ENCODE peak calls at places on chromosomes 11 and 22, in nine cellular contexts. One of them, this sample, is unnamed.

GRCh38 chr22:37326726-37327125 is 44.4 kb downstream of the CYTH4 start:
- DNase-seq in adrenal gland: no peak
- DNase-seq in HCT116: no peak
- DNase-seq in sigmoid colon: no peak
- DNase-seq in heart left ventricle: no peak
- DNase-seq in IMR-90: no peak
- DNase-seq in A549: no peak
- DNase-seq in right lobe of liver: peak
- DNase-seq in breast epithelium: no peak
- DNase-seq in this sample: peak

GRCh38 chr11:17351510-17352176 is at the start of gene NCR3LG1:
- DNase-seq in adrenal gland: peak
- DNase-seq in HCT116: no peak
- DNase-seq in sigmoid colon: peak
- DNase-seq in heart left ventricle: peak
- DNase-seq in IMR-90: peak
- DNase-seq in A549: peak
- DNase-seq in right lobe of liver: peak
- DNase-seq in breast epithelium: peak
- DNase-seq in this sample: peak

GRCh38 chr11:16986434-16987204 is 27.6 kb downstream of the PLEKHA7 start:
- DNase-seq in adrenal gland: no peak
- DNase-seq in HCT116: no peak
- DNase-seq in sigmoid colon: no peak
- DNase-seq in heart left ventricle: no peak
- DNase-seq in IMR-90: no peak
- DNase-seq in A549: no peak
- DNase-seq in right lobe of liver: peak
- DNase-seq in breast epithelium: peak
- DNase-seq in this sample: peak

GRCh38 chr11:31922450-31922849 is 111.3 kb upstream of the PAX6 start:
- DNase-seq in adrenal gland: no peak
- DNase-seq in HCT116: no peak
- DNase-seq in sigmoid colon: no peak
- DNase-seq in heart left ventricle: no peak
- DNase-seq in IMR-90: no peak
- DNase-seq in A549: no peak
- DNase-seq in right lobe of liver: no peak
- DNase-seq in breast epithelium: no peak
- DNase-seq in this sample: no peak

GRCh38 chr22:46085831-46086576 is 64.3 kb upstream of the PPARA start:
- DNase-seq in adrenal gland: no peak
- DNase-seq in HCT116: peak
- DNase-seq in sigmoid colon: peak
- DNase-seq in heart left ventricle: peak
- DNase-seq in IMR-90: no peak
- DNase-seq in A549: peak
- DNase-seq in right lobe of liver: peak
- DNase-seq in breast epithelium: peak
- DNase-seq in this sample: peak

GRCh38 chr11:45079943-45080719 is 66.3 kb upstream of the PRDM11 start:
- DNase-seq in adrenal gland: no peak
- DNase-seq in HCT116: no peak
- DNase-seq in sigmoid colon: no peak
- DNase-seq in heart left ventricle: no peak
- DNase-seq in IMR-90: no peak
- DNase-seq in A549: no peak
- DNase-seq in right lobe of liver: peak
- DNase-seq in breast epithelium: peak
- DNase-seq in this sample: no peak

GRCh38 chr22:49667236-49667635 is 160.4 kb downstream of the BRD1 start:
- DNase-seq in adrenal gland: no peak
- DNase-seq in HCT116: no peak
- DNase-seq in sigmoid colon: peak
- DNase-seq in heart left ventricle: peak
- DNase-seq in IMR-90: no peak
- DNase-seq in A549: no peak
- DNase-seq in right lobe of liver: no peak
- DNase-seq in breast epithelium: no peak
- DNase-seq in this sample: no peak

GRCh38 chr11:6586434-6587359 is 16.7 kb downstream of the RRP8 start:
- DNase-seq in adrenal gland: no peak
- DNase-seq in HCT116: no peak
- DNase-seq in sigmoid colon: peak
- DNase-seq in heart left ventricle: peak
- DNase-seq in IMR-90: no peak
- DNase-seq in A549: no peak
- DNase-seq in right lobe of liver: no peak
- DNase-seq in breast epithelium: no peak
- DNase-seq in this sample: peak

GRCh38 chr22:26697151-26697550 is 39.8 kb downstream of the MIAT start:
- DNase-seq in adrenal gland: no peak
- DNase-seq in HCT116: no peak
- DNase-seq in sigmoid colon: no peak
- DNase-seq in heart left ventricle: no peak
- DNase-seq in IMR-90: no peak
- DNase-seq in A549: no peak
- DNase-seq in right lobe of liver: no peak
- DNase-seq in breast epithelium: no peak
- DNase-seq in this sample: no peak

GRCh38 chr11:128039140-128040021 is 548.0 kb downstream of the ETS1 start:
- DNase-seq in adrenal gland: no peak
- DNase-seq in HCT116: no peak
- DNase-seq in sigmoid colon: no peak
- DNase-seq in heart left ventricle: peak
- DNase-seq in IMR-90: peak
- DNase-seq in A549: no peak
- DNase-seq in right lobe of liver: no peak
- DNase-seq in breast epithelium: peak
- DNase-seq in this sample: peak

GRCh38 chr11:15276616-15277015 is 161.9 kb downstream of the INSC start:
- DNase-seq in adrenal gland: no peak
- DNase-seq in HCT116: peak
- DNase-seq in sigmoid colon: no peak
- DNase-seq in heart left ventricle: no peak
- DNase-seq in IMR-90: peak
- DNase-seq in A549: no peak
- DNase-seq in right lobe of liver: no peak
- DNase-seq in breast epithelium: no peak
- DNase-seq in this sample: no peak

GRCh38 chr22:33386270-33386669 is 328.1 kb upstream of the SYN3 start:
- DNase-seq in adrenal gland: no peak
- DNase-seq in HCT116: no peak
- DNase-seq in sigmoid colon: no peak
- DNase-seq in heart left ventricle: no peak
- DNase-seq in IMR-90: no peak
- DNase-seq in A549: no peak
- DNase-seq in right lobe of liver: no peak
- DNase-seq in breast epithelium: no peak
- DNase-seq in this sample: no peak

GRCh38 chr11:10770626-10771254 is 19.7 kb downstream of the CTR9 start:
- DNase-seq in adrenal gland: peak
- DNase-seq in HCT116: peak
- DNase-seq in sigmoid colon: no peak
- DNase-seq in heart left ventricle: peak
- DNase-seq in IMR-90: peak
- DNase-seq in A549: peak
- DNase-seq in right lobe of liver: no peak
- DNase-seq in breast epithelium: no peak
- DNase-seq in this sample: no peak

GRCh38 chr11:67373916-67374570 is 645 bp upstream of the CLCF1 start:
- DNase-seq in adrenal gland: peak
- DNase-seq in HCT116: peak
- DNase-seq in sigmoid colon: peak
- DNase-seq in heart left ventricle: peak
- DNase-seq in IMR-90: peak
- DNase-seq in A549: peak
- DNase-seq in right lobe of liver: peak
- DNase-seq in breast epithelium: peak
- DNase-seq in this sample: peak

GRCh38 chr22:44261861-44262595 is 50.7 kb downstream of the SHISAL1 start:
- DNase-seq in adrenal gland: no peak
- DNase-seq in HCT116: no peak
- DNase-seq in sigmoid colon: peak
- DNase-seq in heart left ventricle: peak
- DNase-seq in IMR-90: no peak
- DNase-seq in A549: no peak
- DNase-seq in right lobe of liver: peak
- DNase-seq in breast epithelium: no peak
- DNase-seq in this sample: no peak

GRCh38 chr22:46742576-46743221 is 4.6 kb upstream of the CERK start:
- DNase-seq in adrenal gland: no peak
- DNase-seq in HCT116: no peak
- DNase-seq in sigmoid colon: no peak
- DNase-seq in heart left ventricle: no peak
- DNase-seq in IMR-90: no peak
- DNase-seq in A549: peak
- DNase-seq in right lobe of liver: no peak
- DNase-seq in breast epithelium: no peak
- DNase-seq in this sample: no peak

GRCh38 chr11:72750556-72751292 is 1.5 kb downstream of the ARAP1 start:
- DNase-seq in adrenal gland: no peak
- DNase-seq in HCT116: no peak
- DNase-seq in sigmoid colon: no peak
- DNase-seq in heart left ventricle: no peak
- DNase-seq in IMR-90: no peak
- DNase-seq in A549: no peak
- DNase-seq in right lobe of liver: no peak
- DNase-seq in breast epithelium: no peak
- DNase-seq in this sample: no peak

GRCh38 chr11:13339196-13340153 is 61.9 kb downstream of the BMAL1 start:
- DNase-seq in adrenal gland: no peak
- DNase-seq in HCT116: no peak
- DNase-seq in sigmoid colon: no peak
- DNase-seq in heart left ventricle: no peak
- DNase-seq in IMR-90: peak
- DNase-seq in A549: peak
- DNase-seq in right lobe of liver: no peak
- DNase-seq in breast epithelium: peak
- DNase-seq in this sample: peak

GRCh38 chr11:11567862-11568650 is 53.7 kb downstream of the GALNT18 start:
- DNase-seq in adrenal gland: no peak
- DNase-seq in HCT116: peak
- DNase-seq in sigmoid colon: peak
- DNase-seq in heart left ventricle: no peak
- DNase-seq in IMR-90: peak
- DNase-seq in A549: no peak
- DNase-seq in right lobe of liver: no peak
- DNase-seq in breast epithelium: no peak
- DNase-seq in this sample: peak

GRCh38 chr11:5250777-5251176 is 1.1 kb upstream of the HBG1 start:
- DNase-seq in adrenal gland: no peak
- DNase-seq in HCT116: no peak
- DNase-seq in sigmoid colon: no peak
- DNase-seq in heart left ventricle: no peak
- DNase-seq in IMR-90: no peak
- DNase-seq in A549: no peak
- DNase-seq in right lobe of liver: no peak
- DNase-seq in breast epithelium: no peak
- DNase-seq in this sample: no peak

GRCh38 chr11:65524010-65524746 is 705 bp upstream of the SCYL1 start:
- DNase-seq in adrenal gland: peak
- DNase-seq in HCT116: no peak
- DNase-seq in sigmoid colon: peak
- DNase-seq in heart left ventricle: peak
- DNase-seq in IMR-90: no peak
- DNase-seq in A549: no peak
- DNase-seq in right lobe of liver: peak
- DNase-seq in breast epithelium: no peak
- DNase-seq in this sample: no peak
- H3K27ac ChIP-seq in adrenal gland: peak
- H3K27ac ChIP-seq in HCT116: peak
- H3K27ac ChIP-seq in sigmoid colon: peak
- H3K27ac ChIP-seq in heart left ventricle: peak
- H3K27ac ChIP-seq in IMR-90: peak
- H3K27ac ChIP-seq in A549: peak
- H3K27ac ChIP-seq in right lobe of liver: peak
- H3K27ac ChIP-seq in breast epithelium: peak
- H3K27ac ChIP-seq in this sample: peak

GRCh38 chr11:88300888-88301477 is 36.6 kb downstream of the CTSC start:
- DNase-seq in adrenal gland: no peak
- DNase-seq in HCT116: no peak
- DNase-seq in sigmoid colon: no peak
- DNase-seq in heart left ventricle: no peak
- DNase-seq in IMR-90: no peak
- DNase-seq in A549: no peak
- DNase-seq in right lobe of liver: no peak
- DNase-seq in breast epithelium: no peak
- DNase-seq in this sample: no peak
- TF ChIP-seq POLR2A in adrenal gland: no peak
- TF ChIP-seq POLR2A in HCT116: no peak
- TF ChIP-seq POLR2A in sigmoid colon: no peak
- TF ChIP-seq POLR2A in heart left ventricle: no peak
- TF ChIP-seq POLR2A in IMR-90: no peak
- TF ChIP-seq POLR2A in A549: no peak
- TF ChIP-seq POLR2A in right lobe of liver: no peak
- TF ChIP-seq POLR2A in breast epithelium: no peak
- TF ChIP-seq POLR2A in this sample: no peak

DNA sequence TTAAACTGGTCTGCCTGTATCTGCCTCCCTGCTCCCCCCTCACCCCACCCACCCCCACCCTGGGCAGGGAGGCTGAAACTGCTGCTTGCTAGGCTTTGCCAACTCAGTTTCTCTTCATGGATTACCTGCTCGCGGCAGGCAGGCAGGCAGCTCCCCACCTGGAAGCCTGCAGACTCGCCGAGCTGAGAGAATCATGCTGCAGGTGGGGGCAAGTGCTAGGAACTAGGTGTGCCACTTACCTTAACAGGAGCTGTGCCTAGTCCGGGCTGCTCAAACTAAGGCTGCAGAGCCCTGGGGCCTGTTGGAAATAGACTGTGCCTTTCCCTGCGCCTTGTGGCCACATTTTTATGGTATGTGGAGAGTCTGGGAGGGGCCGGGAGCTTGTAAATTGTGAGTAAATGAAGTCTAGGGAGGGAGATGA is 30.3 kb downstream of the MARK2 start:
- DNase-seq in adrenal gland: no peak
- DNase-seq in HCT116: no peak
- DNase-seq in sigmoid colon: no peak
- DNase-seq in heart left ventricle: no peak
- DNase-seq in IMR-90: no peak
- DNase-seq in A549: no peak
- DNase-seq in right lobe of liver: no peak
- DNase-seq in breast epithelium: no peak
- DNase-seq in this sample: peak
- H3K27ac ChIP-seq in adrenal gland: peak
- H3K27ac ChIP-seq in HCT116: no peak
- H3K27ac ChIP-seq in sigmoid colon: no peak
- H3K27ac ChIP-seq in heart left ventricle: peak
- H3K27ac ChIP-seq in IMR-90: no peak
- H3K27ac ChIP-seq in A549: peak
- H3K27ac ChIP-seq in right lobe of liver: peak
- H3K27ac ChIP-seq in breast epithelium: peak
- H3K27ac ChIP-seq in this sample: peak

DNA sequence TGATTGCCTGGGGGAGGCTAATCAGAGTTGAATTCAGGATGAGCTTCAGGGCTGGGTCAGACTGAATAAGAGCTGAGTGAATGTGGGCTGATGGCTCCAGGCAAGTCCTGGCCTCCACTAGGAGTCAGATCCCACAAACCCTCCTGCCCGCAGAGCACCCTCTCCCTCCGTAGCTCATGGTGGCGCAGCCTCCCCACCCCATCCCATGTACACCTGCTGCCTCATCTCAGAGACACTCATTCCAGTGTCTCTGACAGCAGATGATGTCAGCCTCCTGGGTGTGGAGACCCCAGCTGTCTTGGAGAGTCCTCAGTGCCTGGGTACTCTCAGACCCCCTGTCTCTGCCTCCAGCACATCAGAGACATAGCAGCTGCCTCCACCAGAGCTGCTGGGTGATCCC is 9.4 kb downstream of the IGLL5 start:
- DNase-seq in adrenal gland: no peak
- DNase-seq in HCT116: no peak
- DNase-seq in sigmoid colon: peak
- DNase-seq in heart left ventricle: no peak
- DNase-seq in IMR-90: no peak
- DNase-seq in A549: no peak
- DNase-seq in right lobe of liver: no peak
- DNase-seq in breast epithelium: no peak
- DNase-seq in this sample: no peak
- TF ChIP-seq POLR2A in adrenal gland: no peak
- TF ChIP-seq POLR2A in HCT116: no peak
- TF ChIP-seq POLR2A in sigmoid colon: no peak
- TF ChIP-seq POLR2A in heart left ventricle: no peak
- TF ChIP-seq POLR2A in IMR-90: no peak
- TF ChIP-seq POLR2A in A549: no peak
- TF ChIP-seq POLR2A in right lobe of liver: no peak
- TF ChIP-seq POLR2A in breast epithelium: no peak
- TF ChIP-seq POLR2A in this sample: no peak